ENCODE peak calls at places on chromosomes 16 and 17, in nine cellular contexts. O, X, G, M, F, K, E, U and H are unnamed samples.
A peak's percentile ranks its signal among the peaks of the same experiment; 100 is the strongest.

GRCh38 chr17:53749178-53749577 is 73.5 kb upstream of the KIF2B start:
- DNase-seq in O (no peak), X (no peak), G (no peak), M (no peak), F (no peak), K (peak; percentile 8), E (no peak), U (no peak), H (no peak)

GRCh38 chr17:80877095-80877828 is 114.4 kb upstream of the CHMP6 start:
- DNase-seq in O (no peak), X (no peak), G (no peak), M (no peak), F (no peak), K (no peak), E (no peak), U (no peak), H (no peak)

GRCh38 chr16:30445408-30446202 is at the start of gene SEPHS2:
- DNase-seq in O (peak; percentile 98), X (peak; percentile 99), G (peak; percentile 96), M (peak; percentile 100), F (peak; percentile 92), K (peak; percentile 100), E (peak; percentile 99), U (peak; percentile 99), H (peak; percentile 98)

GRCh38 chr17:27630607-27631408 is at the start of gene LGALS9:
- DNase-seq in O (no peak), X (no peak), G (no peak), M (no peak), F (no peak), K (peak; percentile 69), E (peak; percentile 31), U (peak; percentile 75), H (no peak)

GRCh38 chr17:73686126-73686525 is 41.9 kb upstream of the SDK2 start:
- DNase-seq in O (no peak), X (no peak), G (no peak), M (no peak), F (no peak), K (no peak), E (no peak), U (no peak), H (no peak)

GRCh38 chr17:21296097-21297025 is 11.8 kb downstream of the MAP2K3 start:
- DNase-seq in O (peak; percentile 66), X (peak; percentile 61), G (no peak), M (no peak), F (no peak), K (peak; percentile 64), E (no peak), U (peak; percentile 73), H (no peak)

GRCh38 chr17:20313306-20313705 is 154.0 kb downstream of the LGALS9B start:
- DNase-seq in O (no peak), X (no peak), G (no peak), M (no peak), F (no peak), K (no peak), E (no peak), U (no peak), H (no peak)

GRCh38 chr17:27568216-27568615 is 62.8 kb upstream of the LGALS9 start:
- DNase-seq in O (no peak), X (no peak), G (no peak), M (no peak), F (no peak), K (no peak), E (no peak), U (no peak), H (no peak)

GRCh38 chr17:2084766-2085647 is 30.1 kb downstream of the HIC1 start:
- DNase-seq in O (no peak), X (peak; percentile 87), G (no peak), M (peak; percentile 86), F (no peak), K (peak; percentile 42), E (peak; percentile 76), U (no peak), H (peak; percentile 89)

GRCh38 chr17:10772425-10773380 is 31.2 kb downstream of the TMEM238L start:
- DNase-seq in O (no peak), X (peak; percentile 27), G (peak; percentile 26), M (no peak), F (no peak), K (peak; percentile 54), E (peak; percentile 19), U (peak; percentile 90), H (no peak)

GRCh38 chr16:53465606-53466290 is 31.5 kb downstream of the RBL2 start:
- DNase-seq in O (no peak), X (no peak), G (peak; percentile 3), M (no peak), F (no peak), K (peak; percentile 45), E (peak; percentile 39), U (no peak), H (no peak)

GRCh38 chr17:31413871-31414589 is 22.6 kb downstream of the RAB11FIP4 start:
- DNase-seq in O (no peak), X (peak; percentile 56), G (no peak), M (no peak), F (no peak), K (no peak), E (no peak), U (no peak), H (no peak)

GRCh38 chr17:16371742-16372141 is 9.1 kb upstream of the UBB start:
- DNase-seq in O (no peak), X (peak; percentile 27), G (no peak), M (no peak), F (no peak), K (no peak), E (peak; percentile 37), U (no peak), H (no peak)

GRCh38 chr17:81706757-81707624 is 3.8 kb downstream of the MRPL12 start:
- DNase-seq in O (no peak), X (no peak), G (no peak), M (no peak), F (no peak), K (no peak), E (no peak), U (no peak), H (no peak)

GRCh38 chr16:86761117-86761971 is 183.0 kb downstream of the FOXL1 start:
- DNase-seq in O (peak; percentile 80), X (no peak), G (peak; percentile 51), M (peak; percentile 68), F (peak; percentile 62), K (peak; percentile 7), E (peak; percentile 34), U (peak; percentile 36), H (no peak)

GRCh38 chr17:47902039-47902744 is 6.2 kb downstream of the SP2 start:
- DNase-seq in O (no peak), X (no peak), G (no peak), M (no peak), F (no peak), K (no peak), E (no peak), U (no peak), H (no peak)

GRCh38 chr17:47906443-47906842 is 10.4 kb downstream of the SP2 start:
- DNase-seq in O (no peak), X (no peak), G (no peak), M (no peak), F (no peak), K (no peak), E (no peak), U (no peak), H (no peak)

GRCh38 chr17:47905221-47905733 is 9.2 kb downstream of the SP2 start:
- DNase-seq in O (peak; percentile 77), X (peak; percentile 91), G (no peak), M (peak; percentile 74), F (no peak), K (peak; percentile 69), E (peak; percentile 62), U (peak; percentile 63), H (peak; percentile 82)

GRCh38 chr17:47913050-47913449 is 17.0 kb downstream of the SP2 start:
- DNase-seq in O (no peak), X (no peak), G (no peak), M (no peak), F (no peak), K (no peak), E (no peak), U (no peak), H (no peak)

GRCh38 chr17:47907932-47908562 is 12.0 kb downstream of the SP2 start:
- DNase-seq in O (no peak), X (no peak), G (no peak), M (no peak), F (no peak), K (no peak), E (no peak), U (no peak), H (no peak)
- H3K27ac ChIP-seq in O (peak overlapping the region; percentile 92), X (peak overlapping the region; percentile 85), G (no peak overlapping the region), M (no peak overlapping the region), F (no peak overlapping the region), K (no peak overlapping the region), E (no peak overlapping the region), U (peak overlapping the region; percentile 32), H (no peak overlapping the region)

GRCh38 chr16:1777375-1778199 is 4.7 kb upstream of the MRPS34 start:
- DNase-seq in O (peak; percentile 59), X (no peak), G (no peak), M (no peak), F (no peak), K (no peak), E (no peak), U (no peak), H (no peak)
- TF ChIP-seq POLR2A in O (no peak), X (no peak), G (no peak), M (no peak), F (peak; percentile 5), K (no peak), E (no peak), U (no peak), H (no peak)

GRCh38 chr17:8741366-8741765 is 3.3 kb downstream of the CCDC42 start:
- DNase-seq in O (no peak), X (peak; percentile 33), G (no peak), M (no peak), F (no peak), K (no peak), E (no peak), U (no peak), H (no peak)
- H3K27ac ChIP-seq in O (no peak overlapping the region), X (no peak overlapping the region), G (no peak overlapping the region), M (no peak overlapping the region), F (no peak overlapping the region), K (no peak overlapping the region), E (no peak overlapping the region), U (no peak overlapping the region), H (no peak overlapping the region)

GRCh38 chr16:24761526-24761925 is 32.1 kb downstream of the TNRC6A start:
- DNase-seq in O (no peak), X (no peak), G (no peak), M (no peak), F (no peak), K (no peak), E (peak; percentile 29), U (no peak), H (peak; percentile 57)
- TF ChIP-seq POLR2A in O (no peak), X (no peak), G (no peak), M (no peak), F (no peak), K (no peak), E (no peak), U (no peak), H (no peak)

GRCh38 chr16:17289671-17290070 is 181.1 kb downstream of the XYLT1 start:
- DNase-seq in O (no peak), X (no peak), G (no peak), M (no peak), F (no peak), K (no peak), E (no peak), U (no peak), H (no peak)
- H3K27ac ChIP-seq in O (no peak overlapping the region), X (no peak overlapping the region), G (no peak overlapping the region), M (no peak overlapping the region), F (no peak overlapping the region), K (no peak overlapping the region), E (no peak overlapping the region), U (no peak overlapping the region), H (no peak overlapping the region)

GRCh38 chr17:68435876-68436842 is 21.1 kb downstream of the WIPI1 start:
- DNase-seq in O (peak; percentile 70), X (peak; percentile 84), G (peak; percentile 66), M (peak; percentile 88), F (peak; percentile 82), K (peak; percentile 81), E (peak; percentile 89), U (peak; percentile 83), H (peak; percentile 75)
- TF ChIP-seq POLR2A in O (no peak), X (no peak), G (no peak), M (no peak), F (no peak), K (no peak), E (no peak), U (no peak), H (no peak)